ENCODE peak calls at places on chromosomes 3 and 15, in seven cellular contexts. M is tibial nerve, K is foreskin keratinocyte, Z is heart left ventricle, Q is stomach, X is A549, I is ovary. G is an unnamed sample.
A peak's percentile ranks its signal among the peaks of the same experiment; 100 is the strongest.

GRCh38 chr15:70863450-70864218 is 9.7 kb upstream of the LARP6 start:
- DNase-seq in M (no peak), K (peak; percentile 83), Z (no peak), Q (no peak), X (peak; percentile 83), I (no peak), G (no peak)

GRCh38 chr3:33937628-33938027 is 139.2 kb downstream of the PDCD6IP start:
- DNase-seq in M (no peak), K (no peak), Z (no peak), Q (no peak), X (no peak), I (no peak), G (no peak)

GRCh38 chr3:41274944-41275668 is 75.8 kb downstream of the CTNNB1 start:
- DNase-seq in M (no peak), K (no peak), Z (no peak), Q (no peak), X (peak; percentile 58), I (no peak), G (no peak)

GRCh38 chr15:33454346-33454745 is 143.6 kb downstream of the RYR3 start:
- DNase-seq in M (no peak), K (no peak), Z (no peak), Q (no peak), X (no peak), I (no peak), G (no peak)

GRCh38 chr15:78076231-78077052 is 1.1 kb downstream of the TBC1D2B start:
- DNase-seq in M (no peak), K (no peak), Z (no peak), Q (no peak), X (no peak), I (no peak), G (no peak)

GRCh38 chr3:107987036-107987557 is 103.7 kb downstream of the CD47 start:
- DNase-seq in M (peak; percentile 84), K (peak; percentile 91), Z (peak; percentile 86), Q (peak; percentile 84), X (no peak), I (peak; percentile 75), G (no peak)

GRCh38 chr3:47377186-47377585 is 3.6 kb upstream of the PTPN23 start:
- DNase-seq in M (no peak), K (no peak), Z (no peak), Q (no peak), X (no peak), I (no peak), G (no peak)

GRCh38 chr3:30632065-30632464 is 25.7 kb downstream of the TGFBR2 start:
- DNase-seq in M (no peak), K (no peak), Z (no peak), Q (no peak), X (no peak), I (no peak), G (no peak)

GRCh38 chr3:87996845-87997244 is 62.0 kb downstream of the CGGBP1 start:
- DNase-seq in M (no peak), K (no peak), Z (no peak), Q (no peak), X (no peak), I (no peak), G (no peak)
- H3K27ac ChIP-seq in M (peak overlapping the region; percentile 32), K (no peak overlapping the region), Z (no peak overlapping the region), Q (no peak overlapping the region), X (no peak overlapping the region), I (no peak overlapping the region), G (no peak overlapping the region)

GRCh38 chr15:73921257-73921890 is 4.9 kb upstream of the LOXL1 start:
- DNase-seq in M (no peak), K (no peak), Z (peak; percentile 90), Q (no peak), X (no peak), I (no peak), G (no peak)

GRCh38 chr15:73923488-73924164 is 2.6 kb upstream of the LOXL1 start:
- DNase-seq in M (no peak), K (no peak), Z (no peak), Q (no peak), X (no peak), I (no peak), G (no peak)

GRCh38 chr15:73922186-73923151 is 3.8 kb upstream of the LOXL1 start:
- DNase-seq in M (no peak), K (no peak), Z (peak; percentile 67), Q (no peak), X (no peak), I (peak; percentile 67), G (no peak)

GRCh38 chr15:73924258-73924921 is 1.9 kb upstream of the LOXL1 start:
- DNase-seq in M (no peak), K (no peak), Z (no peak), Q (no peak), X (peak; percentile 17), I (peak; percentile 62), G (no peak)

GRCh38 chr15:73923156-73923487 is 3.1 kb upstream of the LOXL1 start:
- DNase-seq in M (no peak), K (no peak), Z (no peak), Q (no peak), X (no peak), I (no peak), G (no peak)
- H3K27ac ChIP-seq in M (peak overlapping the region; percentile 4), K (no peak overlapping the region), Z (peak overlapping the region; percentile 72), Q (peak overlapping the region; percentile 94), X (no peak overlapping the region), I (peak overlapping the region; percentile 23), G (no peak overlapping the region)

GRCh38 chr15:43330780-43331086 is 360 bp upstream of the LCMT2 start:
- DNase-seq in M (no peak), K (no peak), Z (no peak), Q (no peak), X (no peak), I (no peak), G (no peak)
- H3K27ac ChIP-seq in M (peak overlapping the region; percentile 94), K (peak overlapping the region; percentile 74), Z (peak overlapping the region; percentile 96), Q (peak overlapping the region; percentile 99), X (peak overlapping the region; percentile 90), I (no peak overlapping the region), G (peak overlapping the region; percentile 47)

DNA sequence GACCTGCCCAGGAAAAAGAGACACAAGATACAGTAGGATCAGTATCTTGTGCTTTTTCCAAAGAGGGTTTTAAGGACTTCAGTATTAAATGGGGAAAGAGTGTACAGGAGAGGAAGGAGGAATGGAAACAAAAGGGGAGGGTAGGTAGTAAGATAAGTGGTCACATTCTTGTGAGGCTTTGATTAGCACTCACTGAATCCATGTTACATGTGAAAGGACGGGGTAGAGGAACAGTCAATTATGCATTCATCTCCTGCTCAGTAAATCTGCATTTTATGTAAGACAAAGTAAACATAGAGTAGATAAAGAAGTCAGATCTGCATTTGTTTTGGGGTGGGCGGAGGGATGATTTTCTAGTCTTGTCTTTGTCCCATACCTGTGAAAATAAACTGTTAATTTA is 50.7 kb downstream of the SACM1L start:
- DNase-seq in M (no peak), K (no peak), Z (no peak), Q (no peak), X (no peak), I (no peak), G (no peak)
- H3K27ac ChIP-seq in M (no peak overlapping the region), K (no peak overlapping the region), Z (no peak overlapping the region), Q (no peak overlapping the region), X (no peak overlapping the region), I (no peak overlapping the region), G (no peak overlapping the region)

DNA sequence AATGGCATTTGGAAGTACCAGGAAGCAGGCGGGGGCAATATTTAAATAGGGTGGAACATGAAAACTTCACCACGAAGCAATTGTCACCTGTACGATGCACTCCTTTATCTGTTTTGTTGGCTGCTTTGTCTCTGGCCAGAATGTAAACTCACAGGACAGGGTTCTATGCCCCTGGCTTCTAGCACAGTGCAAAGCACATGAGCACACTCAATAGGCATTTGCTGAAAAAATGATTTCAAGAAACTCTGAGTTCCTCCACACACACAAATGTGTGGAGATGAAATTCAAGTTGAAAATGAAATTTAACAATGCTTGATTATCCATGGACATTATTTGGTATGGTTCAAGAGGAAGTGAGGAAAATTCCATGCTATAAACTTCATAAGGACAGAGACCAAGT is 229.6 kb upstream of the FEZF2 start:
- DNase-seq in M (no peak), K (no peak), Z (no peak), Q (no peak), X (no peak), I (no peak), G (no peak)
- H3K27ac ChIP-seq in M (no peak overlapping the region), K (peak overlapping the region; percentile 97), Z (no peak overlapping the region), Q (no peak overlapping the region), X (no peak overlapping the region), I (no peak overlapping the region), G (no peak overlapping the region)